ENCODE peak calls at places on chromosomes 16 and 17, in ten cellular contexts. Z is EH; Q is mucosa of descending colon; A is midbrain; M is T-cell; J is activated CD8-positive, alpha-beta memory T cell treated with anti-CD3 and anti-CD28 coated beads, Interleukin-2, amount 50 U/mL, for 48 hours; H is dorsolateral prefrontal cortex; R is epithelial cell of esophagus; S is stimulated activated naive B cell treated with anti-CD40 and anti-IgM and Interleukin-4, amounts not matched to agents 10 μg/mL and 1 μg/mL and 100 μg/mL, for 72 hours; L is islet precursor cell. Y is an unnamed sample.

GRCh38 chr17:81263371-81264181 is 24.5 kb downstream of the NDUFAF8 start:
- DNase-seq in Z (no peak), Q (no peak), A (no peak), M (no peak), J (no peak), H (no peak), R (no peak), S (no peak), L (no peak), Y (no peak)

GRCh38 chr17:3038941-3039340 is 24.5 kb downstream of the OR1D5 start:
- DNase-seq in Z (no peak), Q (no peak), A (no peak), M (no peak), J (peak; percentile 23), H (peak; percentile 9), R (no peak), S (no peak), L (peak; percentile 51), Y (no peak)

GRCh38 chr17:75295220-75296158 is 6.3 kb upstream of the SLC25A19 start:
- DNase-seq in Z (no peak), Q (no peak), A (no peak), M (no peak), J (no peak), H (no peak), R (no peak), S (peak; percentile 82), L (no peak), Y (no peak)

GRCh38 chr17:45296003-45296832 is 20.6 kb downstream of the MAP3K14 start:
- DNase-seq in Z (peak; percentile 91), Q (peak; percentile 66), A (peak; percentile 36), M (no peak), J (no peak), H (no peak), R (peak; percentile 79), S (peak; percentile 71), L (no peak), Y (peak; percentile 93)

GRCh38 chr16:57888128-57888527 is 82.8 kb downstream of the CNGB1 start:
- DNase-seq in Z (no peak), Q (no peak), A (no peak), M (no peak), J (no peak), H (no peak), R (no peak), S (no peak), L (no peak), Y (no peak)

GRCh38 chr16:81921415-81921814 is 89.9 kb downstream of the SDR42E1 start:
- DNase-seq in Z (no peak), Q (no peak), A (no peak), M (no peak), J (no peak), H (no peak), R (no peak), S (no peak), L (no peak), Y (peak; percentile 64)

GRCh38 chr17:71229036-71229435 is 891.8 kb upstream of the SOX9 start:
- DNase-seq in Z (no peak), Q (no peak), A (no peak), M (no peak), J (no peak), H (no peak), R (no peak), S (no peak), L (no peak), Y (no peak)

GRCh38 chr17:77724876-77725615 is 233.5 kb upstream of the TNRC6C start:
- DNase-seq in Z (no peak), Q (no peak), A (no peak), M (no peak), J (peak; percentile 36), H (no peak), R (no peak), S (peak; percentile 34), L (peak; percentile 52), Y (no peak)

GRCh38 chr17:56028837-56029236 is 124.4 kb upstream of the ANKFN1 start:
- DNase-seq in Z (no peak), Q (no peak), A (no peak), M (no peak), J (no peak), H (no peak), R (no peak), S (no peak), L (no peak), Y (no peak)

GRCh38 chr17:15171433-15172047 is 93.6 kb downstream of the PMP22 start:
- DNase-seq in Z (peak; percentile 79), Q (peak; percentile 61), A (peak; percentile 54), M (no peak), J (peak; percentile 72), H (peak; percentile 72), R (peak; percentile 65), S (peak; percentile 34), L (peak; percentile 94), Y (peak; percentile 55)

GRCh38 chr16:66728117-66728787 is 23.2 kb downstream of the DYNC1LI2 start:
- DNase-seq in Z (peak; percentile 75), Q (no peak), A (peak; percentile 77), M (no peak), J (no peak), H (no peak), R (peak; percentile 58), S (no peak), L (no peak), Y (peak; percentile 67)

GRCh38 chr17:48131216-48131824 is 23.8 kb downstream of the SNX11 start:
- DNase-seq in Z (peak; percentile 70), Q (no peak), A (peak; percentile 83), M (peak; percentile 15), J (no peak), H (peak; percentile 57), R (peak; percentile 68), S (peak; percentile 41), L (peak; percentile 88), Y (peak; percentile 76)

GRCh38 chr17:44919885-44920564 is 4.7 kb upstream of the GFAP start:
- DNase-seq in Z (peak; percentile 83), Q (peak; percentile 82), A (peak; percentile 84), M (peak; percentile 33), J (peak; percentile 76), H (peak; percentile 81), R (peak; percentile 83), S (peak; percentile 72), L (peak; percentile 95), Y (peak; percentile 78)

GRCh38 chr17:44522883-44523671 is 19.9 kb upstream of the GPATCH8 start:
- DNase-seq in Z (peak; percentile 77), Q (peak; percentile 77), A (no peak), M (peak; percentile 12), J (peak; percentile 83), H (no peak), R (peak; percentile 73), S (peak; percentile 22), L (peak; percentile 88), Y (peak; percentile 57)

GRCh38 chr17:78387982-78388941 is 9.8 kb downstream of the PGS1 start:
- DNase-seq in Z (peak; percentile 73), Q (no peak), A (peak; percentile 41), M (no peak), J (no peak), H (no peak), R (no peak), S (peak; percentile 67), L (no peak), Y (peak; percentile 60)

Y was measured in M059J.